ENCODE peak calls at places on chromosomes 1 and 21, in six cellular contexts. W is heart right ventricle; I is HAP-1; J is uterus; Y is effector memory CD4-positive, alpha-beta T cell; B is cardiac muscle cell. P is an unnamed sample. For H3K36me3 and H3K27me3, the result is how much of the 10 kb centered on the place peaks cover.

GRCh38 chr1:99619583-99619982 is 26.3 kb upstream of the PALMD start:
- DNase-seq in W (no peak), Y (no peak), J (no peak), B (no peak), I (no peak), P (peak)

GRCh38 chr1:21963477-21964217 is 13.2 kb upstream of the CELA3B start:
- DNase-seq in W (peak), Y (peak), I (peak), J (peak), B (peak), P (peak)

GRCh38 chr1:198449727-198450433 is 90.6 kb downstream of the ATP6V1G3 start:
- DNase-seq in W (no peak), J (no peak), B (no peak), Y (no peak), I (no peak), P (peak)

GRCh38 chr21:34594566-34595234 is 20.2 kb downstream of the RCAN1 start:
- DNase-seq in Y (no peak), W (no peak), I (no peak), J (no peak), B (no peak), P (no peak)

GRCh38 chr1:96538001-96538649 is 183.5 kb upstream of the PTBP2 start:
- DNase-seq in Y (no peak), I (no peak), W (peak), B (peak), J (peak), P (no peak)

GRCh38 chr1:168454211-168454815 is 89.5 kb downstream of the XCL2 start:
- DNase-seq in B (no peak), W (no peak), I (no peak), Y (no peak), J (no peak), P (peak)

GRCh38 chr1:152926091-152926490 is 17.7 kb downstream of the IVL start:
- DNase-seq in Y (no peak), I (no peak), B (no peak), J (no peak), W (no peak), P (peak)

GRCh38 chr1:116819081-116819480 is 64.9 kb downstream of the CD2 start:
- DNase-seq in I (no peak), B (no peak), Y (no peak), J (no peak), W (no peak), P (no peak)

GRCh38 chr1:87528754-87529517 is 200.3 kb downstream of the LMO4 start:
- DNase-seq in W (no peak), I (no peak), B (no peak), J (no peak), Y (no peak), P (no peak)

GRCh38 chr1:94951056-94951455 is 24.1 kb upstream of the CNN3 start:
- DNase-seq in J (no peak), Y (no peak), B (no peak), I (no peak), W (no peak), P (no peak)

GRCh38 chr21:39881661-39882060 is 14.4 kb downstream of the PCP4 start:
- DNase-seq in W (no peak), Y (no peak), J (no peak), I (no peak), B (no peak), P (no peak)

GRCh38 chr1:216456682-216457081 is 33.4 kb upstream of the USH2A start:
- DNase-seq in J (no peak), B (no peak), I (no peak), W (no peak), Y (no peak), P (peak)

GRCh38 chr1:31913968-31914367 is 24.2 kb downstream of the PTP4A2 start:
- DNase-seq in B (no peak), J (no peak), I (no peak), Y (no peak), W (no peak), P (no peak)
- H3K36me3 ChIP-seq in B (under half), J (under half), I (half or more), Y (under half), W (under half), P (under half)

GRCh38 chr1:154550070-154550469 is 8.4 kb downstream of the UBE2Q1 start:
- DNase-seq in I (no peak), B (no peak), J (no peak), Y (no peak), W (no peak), P (no peak)

GRCh38 chr1:154552036-154552435 is 6.4 kb downstream of the UBE2Q1 start:
- DNase-seq in I (no peak), Y (no peak), B (no peak), J (no peak), W (no peak), P (no peak)

GRCh38 chr1:154551474-154551873 is 7.0 kb downstream of the UBE2Q1 start:
- DNase-seq in B (no peak), Y (no peak), J (no peak), I (no peak), W (no peak), P (no peak)

GRCh38 chr1:154549371-154549770 is 9.1 kb downstream of the UBE2Q1 start:
- DNase-seq in W (no peak), J (no peak), B (no peak), I (no peak), Y (no peak), P (no peak)

GRCh38 chr1:154550657-154551056 is 7.8 kb downstream of the UBE2Q1 start:
- DNase-seq in I (no peak), W (no peak), J (no peak), B (no peak), Y (no peak), P (no peak)
- H3K4me3 ChIP-seq in I (no peak), W (no peak), J (no peak), B (no peak), Y (no peak), P (no peak)

GRCh38 chr1:101739826-101740330 is 256.8 kb downstream of the OLFM3 start:
- DNase-seq in Y (no peak), B (no peak), I (peak), W (no peak), J (no peak), P (no peak)

GRCh38 chr1:101748077-101748476 is 248.6 kb downstream of the OLFM3 start:
- DNase-seq in J (no peak), I (no peak), Y (no peak), B (no peak), W (no peak), P (no peak)

GRCh38 chr1:101742513-101742912 is 254.2 kb downstream of the OLFM3 start:
- DNase-seq in Y (no peak), I (no peak), J (no peak), B (no peak), W (no peak), P (peak)

GRCh38 chr1:101741910-101742309 is 254.8 kb downstream of the OLFM3 start:
- DNase-seq in I (no peak), B (no peak), W (no peak), Y (no peak), J (no peak), P (peak)

GRCh38 chr1:101745549-101745948 is 251.2 kb downstream of the OLFM3 start:
- DNase-seq in B (no peak), W (no peak), Y (no peak), I (no peak), J (no peak), P (no peak)
- H3K27me3 ChIP-seq in B (under half), W (under half), Y (under half), I (under half), J (under half), P (under half)

DNA sequence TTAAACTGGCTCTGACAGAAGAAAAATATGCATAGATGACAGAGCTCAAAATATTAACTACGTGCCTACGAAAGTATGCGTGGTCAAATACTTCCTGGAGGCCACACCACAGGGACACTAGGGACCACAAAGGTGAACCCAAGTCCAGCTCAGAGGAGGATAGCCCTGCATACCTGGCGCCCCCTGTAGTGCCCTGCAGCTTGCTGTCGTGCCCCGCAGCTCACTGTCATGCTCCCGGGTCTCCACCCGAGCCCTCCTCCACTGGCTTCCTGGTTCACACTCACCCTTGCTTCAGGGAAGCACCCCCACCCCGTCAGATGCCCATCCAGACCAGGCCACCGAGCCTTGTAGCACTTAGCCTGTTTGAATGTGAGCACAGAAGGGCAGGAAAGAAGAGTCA is 16.7 kb upstream of the NADK start:
- DNase-seq in J (no peak), B (no peak), Y (no peak), W (no peak), I (no peak), P (no peak)
- H3K36me3 ChIP-seq in J (under half), B (under half), Y (half or more), W (under half), I (half or more), P (under half)

GRCh38 chr1:98323396-98323795 is 338.1 kb upstream of the SNX7 start:
- DNase-seq in W (no peak), Y (no peak), I (no peak), J (no peak), B (no peak), P (peak)

GRCh38 chr1:98321191-98321590 is 340.3 kb upstream of the SNX7 start:
- DNase-seq in J (no peak), B (no peak), I (no peak), Y (no peak), W (no peak), P (peak)

GRCh38 chr1:98323906-98324358 is 337.6 kb upstream of the SNX7 start:
- DNase-seq in W (peak), J (no peak), B (no peak), I (no peak), Y (no peak), P (peak)

GRCh38 chr1:98325646-98326441 is 335.7 kb upstream of the SNX7 start:
- DNase-seq in J (no peak), I (no peak), B (no peak), Y (no peak), W (peak), P (peak)

DNA sequence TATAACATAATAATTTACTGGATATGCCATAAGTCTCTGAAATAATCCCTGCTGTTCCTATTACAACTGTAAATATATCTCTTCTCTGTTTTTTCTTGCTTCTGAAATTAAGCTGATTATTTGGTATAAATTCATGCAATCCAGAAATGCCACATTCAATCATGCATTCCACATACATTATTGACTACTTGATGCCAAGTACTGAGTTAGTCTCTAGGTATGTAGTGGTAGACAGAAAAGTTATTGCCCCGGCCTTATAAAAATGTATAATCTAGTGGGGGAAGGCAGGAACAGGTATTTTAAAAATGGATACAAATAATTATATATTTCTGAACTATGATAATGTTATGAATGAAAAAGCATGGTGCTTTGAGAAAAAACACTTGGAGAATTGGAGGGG is 338.6 kb upstream of the SNX7 start:
- DNase-seq in I (no peak), W (no peak), B (no peak), J (no peak), Y (no peak), P (peak)
- H3K4me3 ChIP-seq in I (no peak), W (no peak), B (no peak), J (no peak), Y (no peak), P (no peak)

P was measured in bronchial epithelial cell.